ENCODE peak calls at places on chromosomes 2 and 18, in ten cellular contexts. C, U, O, L, H, I, E, G, Q and V are unnamed samples.

GRCh38 chr2:62736899-62737559 is 31.5 kb downstream of the EHBP1 start:
- DNase-seq in C (no peak), U (no peak), O (no peak), L (no peak), H (no peak), I (no peak), E (no peak), G (no peak), Q (no peak), V (no peak)

GRCh38 chr2:29747786-29748470 is 173.5 kb downstream of the ALK start:
- DNase-seq in C (peak), U (no peak), O (no peak), L (peak), H (peak), I (no peak), E (no peak), G (no peak), Q (peak), V (peak)

GRCh38 chr18:10519366-10519765 is 6.5 kb upstream of the NAPG start:
- DNase-seq in C (peak), U (no peak), O (no peak), L (no peak), H (no peak), I (no peak), E (no peak), G (peak), Q (no peak), V (no peak)

GRCh38 chr2:50594233-50594632 is 437.7 kb downstream of the NRXN1 start:
- DNase-seq in C (no peak), U (no peak), O (no peak), L (no peak), H (no peak), I (no peak), E (no peak), G (no peak), Q (no peak), V (no peak)

GRCh38 chr2:134718095-134718955 is 475 bp downstream of the TMEM163 start:
- DNase-seq in C (no peak), U (no peak), O (no peak), L (no peak), H (no peak), I (peak), E (no peak), G (no peak), Q (no peak), V (peak)

GRCh38 chr2:201116959-201117734 is 1.2 kb downstream of the CFLAR start:
- DNase-seq in C (peak), U (peak), O (no peak), L (peak), H (peak), I (no peak), E (peak), G (peak), Q (peak), V (peak)

GRCh38 chr2:229591611-229592010 is 122.7 kb downstream of the DNER start:
- DNase-seq in C (no peak), U (no peak), O (no peak), L (no peak), H (no peak), I (no peak), E (no peak), G (no peak), Q (no peak), V (no peak)

GRCh38 chr2:223882715-223883114 is 45.3 kb upstream of the AP1S3 start:
- DNase-seq in C (no peak), U (no peak), O (no peak), L (no peak), H (no peak), I (no peak), E (no peak), G (no peak), Q (no peak), V (no peak)

GRCh38 chr2:10302479-10303173 is at the start of gene HPCAL1:
- DNase-seq in C (peak), U (peak), O (peak), L (peak), H (no peak), I (peak), E (peak), G (peak), Q (peak), V (peak)

GRCh38 chr2:184119920-184120820 is 478.2 kb upstream of the ZNF804A start:
- DNase-seq in C (no peak), U (no peak), O (no peak), L (no peak), H (no peak), I (no peak), E (no peak), G (no peak), Q (no peak), V (no peak)

GRCh38 chr18:10482985-10483949 is 28.8 kb downstream of the APCDD1 start:
- DNase-seq in C (no peak), U (peak), O (no peak), L (no peak), H (no peak), I (no peak), E (peak), G (no peak), Q (no peak), V (no peak)

GRCh38 chr18:77112161-77112801 is 20.3 kb downstream of the MBP start:
- DNase-seq in C (no peak), U (no peak), O (no peak), L (no peak), H (no peak), I (no peak), E (no peak), G (no peak), Q (no peak), V (no peak)

GRCh38 chr2:174888136-174888535 is 117.0 kb downstream of the CHN1 start:
- DNase-seq in C (no peak), U (no peak), O (no peak), L (no peak), H (no peak), I (no peak), E (no peak), G (no peak), Q (no peak), V (no peak)